ENCODE peak calls at places on chromosome 1, in eight cellular contexts. One of them, this sample, is unnamed.
A peak's percentile ranks its signal among the peaks of the same experiment; 100 is the strongest.

GRCh38 chr1:117166076-117166475 is 44.5 kb upstream of the TRIM45 start:
- DNase-seq in bronchial epithelial cell: peak; percentile 97
- DNase-seq in dorsolateral prefrontal cortex: no peak
- DNase-seq in endothelial cell: no peak
- DNase-seq in progenitor cell of endocrine pancreas: no peak
- DNase-seq in stomach: no peak
- DNase-seq in AG04449: peak; percentile 75
- DNase-seq in WTC11: no peak
- DNase-seq in this sample: no peak

GRCh38 chr1:71462247-71462646 is 381.4 kb upstream of the ZRANB2 start:
- DNase-seq in stomach: no peak
- DNase-seq in AG04449: no peak
- DNase-seq in WTC11: peak; percentile 62
- DNase-seq in endothelial cell: no peak
- DNase-seq in progenitor cell of endocrine pancreas: no peak
- DNase-seq in dorsolateral prefrontal cortex: no peak
- DNase-seq in bronchial epithelial cell: no peak
- DNase-seq in this sample: no peak

GRCh38 chr1:243254233-243254926 is 701 bp downstream of the CEP170 start:
- DNase-seq in endothelial cell: peak; percentile 54
- DNase-seq in progenitor cell of endocrine pancreas: peak; percentile 35
- DNase-seq in dorsolateral prefrontal cortex: peak; percentile 55
- DNase-seq in bronchial epithelial cell: peak; percentile 54
- DNase-seq in stomach: peak; percentile 34
- DNase-seq in AG04449: no peak
- DNase-seq in WTC11: peak; percentile 68
- DNase-seq in this sample: peak; percentile 44

GRCh38 chr1:219498666-219499065 is 114.2 kb downstream of the ZC3H11B start:
- DNase-seq in AG04449: no peak
- DNase-seq in progenitor cell of endocrine pancreas: no peak
- DNase-seq in dorsolateral prefrontal cortex: no peak
- DNase-seq in endothelial cell: no peak
- DNase-seq in stomach: no peak
- DNase-seq in WTC11: no peak
- DNase-seq in bronchial epithelial cell: no peak
- DNase-seq in this sample: no peak

GRCh38 chr1:111221633-111222286 is 5.8 kb upstream of the CHI3L2 start:
- DNase-seq in stomach: no peak
- DNase-seq in dorsolateral prefrontal cortex: no peak
- DNase-seq in WTC11: no peak
- DNase-seq in bronchial epithelial cell: no peak
- DNase-seq in endothelial cell: no peak
- DNase-seq in AG04449: no peak
- DNase-seq in progenitor cell of endocrine pancreas: no peak
- DNase-seq in this sample: peak; percentile 71

GRCh38 chr1:16294219-16295212 is 57.5 kb upstream of the CPLANE2 start:
- DNase-seq in AG04449: no peak
- DNase-seq in WTC11: no peak
- DNase-seq in stomach: no peak
- DNase-seq in bronchial epithelial cell: peak; percentile 64
- DNase-seq in progenitor cell of endocrine pancreas: no peak
- DNase-seq in endothelial cell: no peak
- DNase-seq in dorsolateral prefrontal cortex: no peak
- DNase-seq in this sample: no peak

GRCh38 chr1:65209005-65209885 is 61.2 kb downstream of the AK4 start:
- DNase-seq in endothelial cell: peak; percentile 44
- DNase-seq in WTC11: no peak
- DNase-seq in stomach: no peak
- DNase-seq in dorsolateral prefrontal cortex: no peak
- DNase-seq in progenitor cell of endocrine pancreas: no peak
- DNase-seq in AG04449: no peak
- DNase-seq in bronchial epithelial cell: peak; percentile 45
- DNase-seq in this sample: peak; percentile 17

GRCh38 chr1:33960496-33960895 is 96.6 kb downstream of the HMGB4 start:
- DNase-seq in endothelial cell: no peak
- DNase-seq in stomach: no peak
- DNase-seq in bronchial epithelial cell: no peak
- DNase-seq in WTC11: no peak
- DNase-seq in dorsolateral prefrontal cortex: no peak
- DNase-seq in progenitor cell of endocrine pancreas: no peak
- DNase-seq in AG04449: no peak
- DNase-seq in this sample: no peak

GRCh38 chr1:7172804-7173203 is 387.6 kb downstream of the CAMTA1 start:
- DNase-seq in WTC11: no peak
- DNase-seq in AG04449: no peak
- DNase-seq in dorsolateral prefrontal cortex: no peak
- DNase-seq in endothelial cell: no peak
- DNase-seq in progenitor cell of endocrine pancreas: no peak
- DNase-seq in bronchial epithelial cell: no peak
- DNase-seq in stomach: no peak
- DNase-seq in this sample: no peak

GRCh38 chr1:109617291-109617801 is 2.1 kb downstream of the GNAT2 start:
- DNase-seq in progenitor cell of endocrine pancreas: no peak
- DNase-seq in stomach: no peak
- DNase-seq in WTC11: no peak
- DNase-seq in bronchial epithelial cell: peak; percentile 90
- DNase-seq in AG04449: peak; percentile 73
- DNase-seq in endothelial cell: no peak
- DNase-seq in dorsolateral prefrontal cortex: no peak
- DNase-seq in this sample: no peak

GRCh38 chr1:244854865-244855578 is 9.3 kb downstream of the HNRNPU start:
- DNase-seq in endothelial cell: no peak
- DNase-seq in progenitor cell of endocrine pancreas: no peak
- DNase-seq in bronchial epithelial cell: no peak
- DNase-seq in AG04449: no peak
- DNase-seq in stomach: no peak
- DNase-seq in WTC11: no peak
- DNase-seq in dorsolateral prefrontal cortex: no peak
- DNase-seq in this sample: no peak

GRCh38 chr1:53585116-53585515 is 125.9 kb downstream of the DMRTB1 start:
- DNase-seq in endothelial cell: no peak
- DNase-seq in AG04449: no peak
- DNase-seq in progenitor cell of endocrine pancreas: no peak
- DNase-seq in bronchial epithelial cell: no peak
- DNase-seq in WTC11: no peak
- DNase-seq in stomach: peak; percentile 26
- DNase-seq in dorsolateral prefrontal cortex: no peak
- DNase-seq in this sample: no peak

GRCh38 chr1:112722601-112723510 is 7.7 kb upstream of the PPM1J start:
- DNase-seq in bronchial epithelial cell: no peak
- DNase-seq in WTC11: peak; percentile 58
- DNase-seq in endothelial cell: no peak
- DNase-seq in progenitor cell of endocrine pancreas: no peak
- DNase-seq in dorsolateral prefrontal cortex: no peak
- DNase-seq in AG04449: no peak
- DNase-seq in stomach: no peak
- DNase-seq in this sample: no peak

GRCh38 chr1:95957748-95958147 is 723.7 kb downstream of the RWDD3 start:
- DNase-seq in endothelial cell: no peak
- DNase-seq in WTC11: no peak
- DNase-seq in dorsolateral prefrontal cortex: no peak
- DNase-seq in bronchial epithelial cell: no peak
- DNase-seq in AG04449: no peak
- DNase-seq in stomach: no peak
- DNase-seq in progenitor cell of endocrine pancreas: no peak
- DNase-seq in this sample: no peak

GRCh38 chr1:95951291-95951690 is 717.3 kb downstream of the RWDD3 start:
- DNase-seq in AG04449: no peak
- DNase-seq in stomach: no peak
- DNase-seq in WTC11: no peak
- DNase-seq in endothelial cell: no peak
- DNase-seq in progenitor cell of endocrine pancreas: no peak
- DNase-seq in dorsolateral prefrontal cortex: no peak
- DNase-seq in bronchial epithelial cell: no peak
- DNase-seq in this sample: no peak

GRCh38 chr1:95953668-95954067 is 719.7 kb downstream of the RWDD3 start:
- DNase-seq in AG04449: no peak
- DNase-seq in WTC11: no peak
- DNase-seq in endothelial cell: no peak
- DNase-seq in stomach: no peak
- DNase-seq in progenitor cell of endocrine pancreas: no peak
- DNase-seq in bronchial epithelial cell: no peak
- DNase-seq in dorsolateral prefrontal cortex: no peak
- DNase-seq in this sample: no peak

GRCh38 chr1:95956215-95956614 is 722.2 kb downstream of the RWDD3 start:
- DNase-seq in progenitor cell of endocrine pancreas: no peak
- DNase-seq in WTC11: no peak
- DNase-seq in bronchial epithelial cell: no peak
- DNase-seq in AG04449: no peak
- DNase-seq in endothelial cell: no peak
- DNase-seq in stomach: no peak
- DNase-seq in dorsolateral prefrontal cortex: no peak
- DNase-seq in this sample: no peak

GRCh38 chr1:95953005-95953404 is 719.0 kb downstream of the RWDD3 start:
- DNase-seq in bronchial epithelial cell: no peak
- DNase-seq in progenitor cell of endocrine pancreas: no peak
- DNase-seq in AG04449: no peak
- DNase-seq in endothelial cell: peak; percentile 9
- DNase-seq in WTC11: peak; percentile 12
- DNase-seq in stomach: no peak
- DNase-seq in dorsolateral prefrontal cortex: peak; percentile 11
- DNase-seq in this sample: no peak
- TF ChIP-seq CTCF in bronchial epithelial cell: no peak
- TF ChIP-seq CTCF in progenitor cell of endocrine pancreas: peak; percentile 52
- TF ChIP-seq CTCF in AG04449: no peak
- TF ChIP-seq CTCF in endothelial cell: no peak
- TF ChIP-seq CTCF in WTC11: no peak
- TF ChIP-seq CTCF in stomach: no peak
- TF ChIP-seq CTCF in dorsolateral prefrontal cortex: peak; percentile 34
- TF ChIP-seq CTCF in this sample: no peak

GRCh38 chr1:85027242-85027983 is 20.9 kb downstream of the MCOLN3 start:
- DNase-seq in dorsolateral prefrontal cortex: no peak
- DNase-seq in stomach: no peak
- DNase-seq in bronchial epithelial cell: peak; percentile 27
- DNase-seq in AG04449: no peak
- DNase-seq in endothelial cell: no peak
- DNase-seq in progenitor cell of endocrine pancreas: no peak
- DNase-seq in WTC11: no peak
- DNase-seq in this sample: peak; percentile 16
- TF ChIP-seq CTCF in dorsolateral prefrontal cortex: no peak
- TF ChIP-seq CTCF in stomach: no peak
- TF ChIP-seq CTCF in bronchial epithelial cell: no peak
- TF ChIP-seq CTCF in AG04449: no peak
- TF ChIP-seq CTCF in endothelial cell: no peak
- TF ChIP-seq CTCF in progenitor cell of endocrine pancreas: no peak
- TF ChIP-seq CTCF in WTC11: no peak
- TF ChIP-seq CTCF in this sample: peak; percentile 59

GRCh38 chr1:3070654-3071506 is 1.9 kb downstream of the PRDM16 start:
- DNase-seq in endothelial cell: peak; percentile 33
- DNase-seq in WTC11: peak; percentile 53
- DNase-seq in bronchial epithelial cell: peak; percentile 11
- DNase-seq in progenitor cell of endocrine pancreas: no peak
- DNase-seq in stomach: no peak
- DNase-seq in dorsolateral prefrontal cortex: no peak
- DNase-seq in AG04449: no peak
- DNase-seq in this sample: no peak

GRCh38 chr1:3068400-3069361 is at the start of gene PRDM16:
- DNase-seq in WTC11: peak; percentile 54
- DNase-seq in AG04449: no peak
- DNase-seq in bronchial epithelial cell: peak; percentile 73
- DNase-seq in progenitor cell of endocrine pancreas: peak; percentile 46
- DNase-seq in stomach: peak; percentile 69
- DNase-seq in endothelial cell: peak; percentile 39
- DNase-seq in dorsolateral prefrontal cortex: no peak
- DNase-seq in this sample: no peak

GRCh38 chr1:3067671-3068399 is 1.2 kb upstream of the PRDM16 start:
- DNase-seq in endothelial cell: no peak
- DNase-seq in progenitor cell of endocrine pancreas: no peak
- DNase-seq in stomach: no peak
- DNase-seq in bronchial epithelial cell: no peak
- DNase-seq in dorsolateral prefrontal cortex: no peak
- DNase-seq in AG04449: no peak
- DNase-seq in WTC11: peak; percentile 33
- DNase-seq in this sample: no peak

GRCh38 chr1:3070304-3070653 is 1.3 kb downstream of the PRDM16 start:
- DNase-seq in dorsolateral prefrontal cortex: no peak
- DNase-seq in endothelial cell: no peak
- DNase-seq in progenitor cell of endocrine pancreas: no peak
- DNase-seq in stomach: no peak
- DNase-seq in bronchial epithelial cell: no peak
- DNase-seq in AG04449: no peak
- DNase-seq in WTC11: no peak
- DNase-seq in this sample: no peak

GRCh38 chr1:3069491-3070303 is 694 bp downstream of the PRDM16 start:
- DNase-seq in AG04449: no peak
- DNase-seq in WTC11: peak; percentile 51
- DNase-seq in bronchial epithelial cell: peak; percentile 27
- DNase-seq in dorsolateral prefrontal cortex: peak; percentile 45
- DNase-seq in progenitor cell of endocrine pancreas: peak; percentile 56
- DNase-seq in endothelial cell: peak; percentile 51
- DNase-seq in stomach: no peak
- DNase-seq in this sample: no peak
- TF ChIP-seq CTCF in AG04449: peak; percentile 15
- TF ChIP-seq CTCF in WTC11: no peak
- TF ChIP-seq CTCF in bronchial epithelial cell: peak; percentile 43
- TF ChIP-seq CTCF in dorsolateral prefrontal cortex: peak; percentile 18
- TF ChIP-seq CTCF in progenitor cell of endocrine pancreas: peak; percentile 62
- TF ChIP-seq CTCF in endothelial cell: no peak
- TF ChIP-seq CTCF in stomach: no peak
- TF ChIP-seq CTCF in this sample: no peak

GRCh38 chr1:195899762-195900352 is 708.4 kb downstream of the KCNT2 start:
- DNase-seq in WTC11: no peak
- DNase-seq in AG04449: no peak
- DNase-seq in stomach: no peak
- DNase-seq in dorsolateral prefrontal cortex: no peak
- DNase-seq in progenitor cell of endocrine pancreas: no peak
- DNase-seq in bronchial epithelial cell: peak; percentile 67
- DNase-seq in endothelial cell: no peak
- DNase-seq in this sample: no peak

GRCh38 chr1:195902779-195903178 is 705.5 kb downstream of the KCNT2 start:
- DNase-seq in bronchial epithelial cell: no peak
- DNase-seq in dorsolateral prefrontal cortex: no peak
- DNase-seq in progenitor cell of endocrine pancreas: no peak
- DNase-seq in WTC11: no peak
- DNase-seq in stomach: no peak
- DNase-seq in AG04449: no peak
- DNase-seq in endothelial cell: no peak
- DNase-seq in this sample: no peak

GRCh38 chr1:195898924-195899323 is 709.3 kb downstream of the KCNT2 start:
- DNase-seq in dorsolateral prefrontal cortex: no peak
- DNase-seq in endothelial cell: no peak
- DNase-seq in WTC11: no peak
- DNase-seq in bronchial epithelial cell: no peak
- DNase-seq in stomach: no peak
- DNase-seq in AG04449: no peak
- DNase-seq in progenitor cell of endocrine pancreas: no peak
- DNase-seq in this sample: no peak

GRCh38 chr1:195894411-195894810 is 713.8 kb downstream of the KCNT2 start:
- DNase-seq in AG04449: no peak
- DNase-seq in WTC11: no peak
- DNase-seq in endothelial cell: no peak
- DNase-seq in progenitor cell of endocrine pancreas: no peak
- DNase-seq in dorsolateral prefrontal cortex: no peak
- DNase-seq in bronchial epithelial cell: no peak
- DNase-seq in stomach: no peak
- DNase-seq in this sample: no peak

DNA sequence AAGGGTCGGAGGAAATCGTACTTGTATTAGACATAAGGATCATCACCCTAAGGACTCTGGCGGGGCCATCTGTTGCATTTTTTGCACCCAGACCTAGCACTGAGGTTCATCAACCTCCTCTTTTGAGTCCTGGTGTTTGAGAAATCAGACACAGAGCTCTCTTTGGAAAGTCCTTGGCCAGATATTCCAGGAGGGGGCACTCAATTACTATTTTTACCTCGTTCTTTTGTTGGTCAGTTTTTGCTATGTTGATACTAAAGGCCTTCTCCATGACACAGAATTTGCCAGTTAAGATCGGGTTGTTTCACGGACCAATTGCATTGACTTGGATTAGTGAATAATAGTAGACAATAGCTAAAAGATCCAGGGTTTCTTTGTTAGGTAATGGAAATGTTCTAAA is 711.2 kb downstream of the KCNT2 start:
- DNase-seq in progenitor cell of endocrine pancreas: no peak
- DNase-seq in dorsolateral prefrontal cortex: no peak
- DNase-seq in stomach: no peak
- DNase-seq in endothelial cell: no peak
- DNase-seq in WTC11: no peak
- DNase-seq in AG04449: no peak
- DNase-seq in bronchial epithelial cell: no peak
- DNase-seq in this sample: no peak
- TF ChIP-seq CTCF in progenitor cell of endocrine pancreas: no peak
- TF ChIP-seq CTCF in dorsolateral prefrontal cortex: no peak
- TF ChIP-seq CTCF in stomach: no peak
- TF ChIP-seq CTCF in endothelial cell: peak; percentile 11
- TF ChIP-seq CTCF in WTC11: no peak
- TF ChIP-seq CTCF in AG04449: no peak
- TF ChIP-seq CTCF in bronchial epithelial cell: no peak
- TF ChIP-seq CTCF in this sample: no peak

This sample was measured in B cell.